ENCODE peak calls at places on chromosomes 2 and 18, in seven cellular contexts. K, O, X, W, C, T and B are unnamed samples.

GRCh38 chr2:194870974-194871535 is 786.0 kb upstream of the SLC39A10 start:
- DNase-seq in K (no peak), O (no peak), X (no peak), W (no peak), C (no peak), T (no peak), B (no peak)

GRCh38 chr2:219296631-219297391 is 12.4 kb downstream of the PTPRN start:
- DNase-seq in K (no peak), O (no peak), X (no peak), W (no peak), C (no peak), T (no peak), B (no peak)

GRCh38 chr2:231278868-231279267 is 80.4 kb downstream of the ARMC9 start:
- DNase-seq in K (no peak), O (no peak), X (no peak), W (no peak), C (no peak), T (no peak), B (no peak)

GRCh38 chr2:143841935-143842334 is 678.0 kb downstream of the ZEB2 start:
- DNase-seq in K (no peak), O (peak), X (no peak), W (no peak), C (no peak), T (no peak), B (no peak)

GRCh38 chr18:44901283-44901682 is 220.6 kb downstream of the SETBP1 start:
- DNase-seq in K (no peak), O (no peak), X (no peak), W (no peak), C (no peak), T (no peak), B (no peak)

GRCh38 chr2:102139851-102140250 is 2.7 kb upstream of the IL1R1 start:
- DNase-seq in K (no peak), O (no peak), X (no peak), W (no peak), C (no peak), T (no peak), B (no peak)

GRCh38 chr2:54871457-54872103 is 148.1 kb downstream of the EML6 start:
- DNase-seq in K (no peak), O (no peak), X (no peak), W (no peak), C (peak), T (no peak), B (no peak)

GRCh38 chr18:7899078-7899477 is 332.0 kb downstream of the PTPRM start:
- DNase-seq in K (no peak), O (no peak), X (no peak), W (no peak), C (no peak), T (no peak), B (no peak)

GRCh38 chr2:21467910-21468309 is 344.1 kb downstream of the TDRD15 start:
- DNase-seq in K (peak), O (no peak), X (no peak), W (no peak), C (no peak), T (no peak), B (no peak)

GRCh38 chr2:234686088-234686890 is 189.4 kb upstream of the ARL4C start:
- DNase-seq in K (no peak), O (no peak), X (no peak), W (peak), C (peak), T (no peak), B (no peak)

GRCh38 chr2:150485871-150486538 is 1.5 kb downstream of the RND3 start:
- DNase-seq in K (no peak), O (peak), X (no peak), W (no peak), C (no peak), T (peak), B (peak)

GRCh38 chr18:63762518-63762917 is 12.7 kb upstream of the SERPINB7 start:
- DNase-seq in K (no peak), O (no peak), X (no peak), W (no peak), C (no peak), T (no peak), B (no peak)

GRCh38 chr2:204205548-204205947 is 269.0 kb downstream of the ICOS start:
- DNase-seq in K (no peak), O (no peak), X (no peak), W (peak), C (no peak), T (no peak), B (no peak)

GRCh38 chr2:62423883-62424458 is 82.0 kb downstream of the TMEM17 start:
- DNase-seq in K (no peak), O (no peak), X (no peak), W (no peak), C (no peak), T (no peak), B (no peak)

GRCh38 chr2:62427146-62427545 is 78.8 kb downstream of the TMEM17 start:
- DNase-seq in K (no peak), O (no peak), X (no peak), W (no peak), C (no peak), T (no peak), B (no peak)

GRCh38 chr2:62424899-62425298 is 81.1 kb downstream of the TMEM17 start:
- DNase-seq in K (no peak), O (no peak), X (no peak), W (no peak), C (no peak), T (no peak), B (no peak)

GRCh38 chr2:62426005-62426912 is 79.7 kb downstream of the TMEM17 start:
- DNase-seq in K (no peak), O (no peak), X (no peak), W (no peak), C (no peak), T (no peak), B (no peak)

GRCh38 chr2:62423235-62423634 is 82.8 kb downstream of the TMEM17 start:
- DNase-seq in K (no peak), O (no peak), X (no peak), W (no peak), C (peak), T (no peak), B (no peak)
- TF ChIP-seq TAF1 in K (no peak), O (no peak), X (no peak), W (no peak), C (no peak), T (no peak), B (no peak)

GRCh38 chr2:211258646-211259335 is 702.4 kb downstream of the CPS1 start:
- DNase-seq in K (no peak), O (no peak), X (no peak), W (no peak), C (no peak), T (no peak), B (no peak)
- TF ChIP-seq POLR2AphosphoS5 in K (no peak), O (no peak), X (no peak), W (no peak), C (no peak), T (no peak), B (no peak)

GRCh38 chr2:7962191-7962590 is 719.7 kb upstream of the ID2 start:
- DNase-seq in K (no peak), O (no peak), X (no peak), W (no peak), C (no peak), T (no peak), B (no peak)

GRCh38 chr2:7961550-7961949 is 720.3 kb upstream of the ID2 start:
- DNase-seq in K (no peak), O (no peak), X (no peak), W (no peak), C (no peak), T (no peak), B (no peak)

GRCh38 chr2:7967707-7968106 is 714.1 kb upstream of the ID2 start:
- DNase-seq in K (no peak), O (no peak), X (no peak), W (no peak), C (no peak), T (no peak), B (no peak)

GRCh38 chr2:7966032-7966431 is 715.8 kb upstream of the ID2 start:
- DNase-seq in K (no peak), O (peak), X (no peak), W (no peak), C (no peak), T (no peak), B (no peak)

DNA sequence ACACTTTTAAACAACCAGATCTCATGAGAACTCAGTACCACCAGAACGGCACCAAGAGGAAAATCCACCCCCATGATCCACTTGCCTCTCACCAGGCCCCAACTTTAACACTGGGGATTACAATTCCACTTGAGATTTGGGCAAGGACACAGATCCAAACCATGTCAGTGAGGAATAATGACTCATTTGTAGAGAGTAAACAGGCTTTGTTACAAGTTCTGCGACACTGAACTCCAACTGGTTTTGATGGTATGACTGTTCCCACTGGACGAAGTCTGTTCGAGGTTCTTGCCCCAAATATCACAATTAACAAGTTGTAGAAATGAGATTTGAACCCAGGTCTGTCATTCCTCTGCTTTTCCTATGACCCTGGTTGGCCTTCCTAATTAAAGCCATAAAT is 718.1 kb upstream of the ID2 start:
- DNase-seq in K (no peak), O (no peak), X (no peak), W (no peak), C (no peak), T (no peak), B (no peak)
- TF ChIP-seq TAF1 in K (no peak), O (no peak), X (no peak), W (no peak), C (no peak), T (no peak), B (no peak)

GRCh38 chr2:217247511-217247910 is 387.6 kb upstream of the TNP1 start:
- DNase-seq in K (no peak), O (no peak), X (no peak), W (no peak), C (no peak), T (no peak), B (no peak)
- TF ChIP-seq POLR2AphosphoS5 in K (no peak), O (no peak), X (no peak), W (no peak), C (no peak), T (no peak), B (no peak)